ENCODE peak calls at places on chromosomes 3 and 15, in five cellular contexts. J is H9, N is H1, K is neural progenitor cell, Z is NT2/D1. V is an unnamed sample.

GRCh38 chr3:112117826-112118571 is 15.0 kb downstream of the GCSAM start:
- DNase-seq in J (peak; percentile 37), N (no peak), K (peak; percentile 25), Z (no peak), V (no peak)

GRCh38 chr3:73100734-73101550 is 39.5 kb downstream of the EBLN2 start:
- DNase-seq in J (peak; percentile 90), N (peak; percentile 94), K (peak; percentile 92), Z (peak; percentile 87), V (peak; percentile 95)

GRCh38 chr15:63408514-63408913 is 26.9 kb upstream of the CA12 start:
- DNase-seq in J (no peak), N (no peak), K (no peak), Z (no peak), V (no peak)

GRCh38 chr3:37862712-37863551 is 1.3 kb downstream of the CTDSPL start:
- DNase-seq in J (peak; percentile 41), N (peak; percentile 49), K (peak; percentile 42), Z (no peak), V (peak; percentile 41)

GRCh38 chr15:55281517-55282227 is 7.9 kb downstream of the RAB27A start:
- DNase-seq in J (no peak), N (no peak), K (no peak), Z (no peak), V (no peak)

GRCh38 chr3:52022323-52023100 is 26.8 kb upstream of the RPL29 start:
- DNase-seq in J (peak; percentile 53), N (no peak), K (peak; percentile 61), Z (no peak), V (no peak)

GRCh38 chr3:44429459-44429858 is 48.0 kb downstream of the ZNF445 start:
- DNase-seq in J (no peak), N (no peak), K (no peak), Z (no peak), V (no peak)

GRCh38 chr3:2839886-2840285 is 270.3 kb downstream of the IL5RA start:
- DNase-seq in J (no peak), N (no peak), K (no peak), Z (no peak), V (no peak)

GRCh38 chr15:66287461-66288055 is 5.8 kb upstream of the DIS3L start:
- DNase-seq in J (no peak), N (no peak), K (peak; percentile 38), Z (no peak), V (peak; percentile 68)

GRCh38 chr15:89383635-89384604 is 49.3 kb upstream of the POLG start:
- DNase-seq in J (peak; percentile 44), N (no peak), K (no peak), Z (no peak), V (no peak)
- H3K9ac ChIP-seq in J (no peak overlapping the region), N (no peak overlapping the region), K (no peak overlapping the region), Z (no peak overlapping the region), V (no peak overlapping the region)

GRCh38 chr3:99818818-99819217 is 1.2 kb downstream of the CMSS1 start:
- DNase-seq in J (no peak), N (no peak), K (no peak), Z (no peak), V (no peak)
- H3K9ac ChIP-seq in J (no peak overlapping the region), N (no peak overlapping the region), K (no peak overlapping the region), Z (peak overlapping the region; percentile 96), V (peak overlapping the region; percentile 84)

DNA sequence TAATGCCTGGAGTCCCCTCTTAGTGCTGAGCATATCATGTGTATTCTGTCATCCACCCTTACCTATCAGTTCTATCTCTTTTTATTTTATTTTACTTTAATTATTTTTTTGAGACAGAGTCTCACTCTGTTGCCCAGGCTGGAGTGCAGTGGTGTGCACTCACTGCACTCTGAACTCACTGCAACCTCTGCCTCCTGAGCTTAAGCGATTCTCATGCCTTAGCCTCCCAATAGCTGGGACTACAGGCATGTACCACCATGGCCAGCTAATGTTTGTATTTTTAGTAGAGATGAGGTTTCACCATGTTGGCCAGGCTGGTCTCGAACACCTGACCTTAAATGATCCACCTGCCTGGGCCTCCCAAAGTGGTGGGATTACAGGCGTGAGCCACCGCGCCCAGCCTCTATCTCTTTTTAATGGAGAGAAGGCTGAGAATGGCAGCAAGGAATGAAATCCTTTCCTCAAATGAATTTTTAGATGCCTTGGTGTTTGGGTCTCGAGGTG is 11.4 kb downstream of the SACM1L start:
- DNase-seq in J (no peak), N (no peak), K (no peak), Z (no peak), V (no peak)
- H3K9ac ChIP-seq in J (no peak overlapping the region), N (no peak overlapping the region), K (no peak overlapping the region), Z (no peak overlapping the region), V (no peak overlapping the region)

GRCh38 chr3:108388136-108389132 is 92.1 kb downstream of the HHLA2 start:
- DNase-seq in J (no peak), N (no peak), K (no peak), Z (no peak), V (no peak)
- H3K9ac ChIP-seq in J (no peak overlapping the region), N (no peak overlapping the region), K (no peak overlapping the region), Z (no peak overlapping the region), V (no peak overlapping the region)

DNA sequence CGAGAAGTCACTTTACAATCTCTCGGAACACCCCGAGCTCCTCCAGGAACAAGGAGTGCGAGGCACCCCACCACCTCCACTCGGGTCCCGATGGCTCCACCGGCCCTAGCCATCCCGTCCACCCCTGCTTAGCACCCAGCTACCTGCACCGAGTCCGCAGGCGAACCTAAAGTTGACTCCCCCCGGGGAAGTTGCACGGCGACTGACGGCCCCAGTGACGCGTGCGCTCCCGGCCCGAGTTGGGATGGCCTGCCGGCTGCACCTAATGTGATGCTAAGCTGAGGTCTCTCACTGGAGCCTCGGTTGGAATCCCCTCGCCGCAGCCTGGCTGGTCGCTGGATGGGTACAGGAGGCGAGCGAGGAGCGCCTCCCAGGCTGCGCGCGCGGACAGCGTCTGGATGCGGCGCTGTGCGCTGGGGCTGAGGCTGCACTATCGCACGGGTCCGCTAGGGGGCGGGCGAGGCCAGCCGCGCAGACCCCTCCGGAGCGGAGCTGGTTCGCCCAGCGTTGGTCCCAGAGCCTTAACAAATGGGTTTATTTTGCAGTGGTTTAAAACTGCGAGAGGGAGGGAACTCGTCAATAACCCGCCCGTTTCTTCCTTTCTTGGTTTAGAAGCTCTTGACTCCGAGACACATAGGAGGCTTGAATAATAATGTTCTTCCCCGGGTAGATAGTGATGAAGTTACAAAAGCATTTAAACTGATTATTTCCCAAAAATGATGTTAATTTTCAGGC is at the start of gene OXTR:
- DNase-seq in J (peak; percentile 90), N (peak; percentile 97), K (peak; percentile 92), Z (peak; percentile 78), V (peak; percentile 93)
- H3K9ac ChIP-seq in J (no peak within 1 kb of the TSS), N (no peak within 1 kb of the TSS), K (no peak within 1 kb of the TSS), Z (peak within 1 kb of the TSS; percentile 70), V (peak within 1 kb of the TSS; percentile 72)

GRCh38 chr15:38507570-38507969 is 53.6 kb downstream of the FAM98B start:
- DNase-seq in J (no peak), N (no peak), K (no peak), Z (no peak), V (no peak)

GRCh38 chr15:38508647-38509046 is 54.7 kb downstream of the FAM98B start:
- DNase-seq in J (no peak), N (no peak), K (no peak), Z (no peak), V (no peak)

GRCh38 chr15:38504680-38505467 is 50.9 kb downstream of the FAM98B start:
- DNase-seq in J (no peak), N (no peak), K (no peak), Z (no peak), V (no peak)

GRCh38 chr15:38512901-38513300 is 51.7 kb downstream of the RASGRP1 start:
- DNase-seq in J (no peak), N (no peak), K (no peak), Z (no peak), V (no peak)

DNA sequence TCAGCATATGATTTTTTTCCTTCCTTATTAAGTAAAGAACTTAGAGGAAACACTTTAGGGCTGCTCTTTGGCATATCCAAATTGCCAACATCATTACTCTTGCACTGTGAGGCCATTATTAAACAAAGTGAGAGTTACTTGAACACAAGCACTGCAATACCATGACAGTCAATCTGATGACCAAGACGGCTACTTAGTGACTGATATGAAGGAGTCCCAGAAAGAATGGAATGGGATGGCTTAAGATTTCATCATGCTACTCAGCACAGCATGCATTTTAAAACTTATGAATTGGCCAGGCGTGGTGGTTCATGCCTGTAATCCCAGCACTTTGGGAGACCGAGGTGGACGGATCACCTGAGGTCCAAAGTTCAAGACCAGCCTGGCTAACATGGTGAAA is 55.2 kb downstream of the FAM98B start:
- DNase-seq in J (no peak), N (no peak), K (no peak), Z (no peak), V (no peak)
- H3K9ac ChIP-seq in J (no peak overlapping the region), N (no peak overlapping the region), K (no peak overlapping the region), Z (no peak overlapping the region), V (no peak overlapping the region)

DNA sequence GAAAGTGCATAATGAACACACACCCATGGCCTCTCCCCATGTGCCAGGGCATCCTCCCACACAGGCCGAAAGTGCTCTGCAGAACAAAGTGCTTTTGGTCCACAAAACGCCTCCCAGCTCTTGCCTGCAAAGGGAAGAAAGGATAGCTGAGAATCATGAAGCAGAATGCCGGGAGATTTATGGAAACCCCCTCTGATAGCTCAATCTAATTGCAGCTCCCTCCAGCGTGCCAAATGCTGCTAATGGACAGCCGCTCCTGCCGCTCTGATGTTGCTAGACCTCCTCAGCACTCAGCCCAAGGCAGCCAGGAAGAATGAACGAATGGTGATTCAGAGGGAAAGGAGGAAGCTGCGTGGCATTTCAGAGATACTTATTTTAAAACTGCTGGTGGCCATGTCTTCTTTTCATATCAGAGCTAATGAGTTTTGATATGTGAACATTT is 145.3 kb downstream of the TJP1 start:
- DNase-seq in J (peak; percentile 25), N (no peak), K (peak; percentile 25), Z (no peak), V (peak; percentile 33)
- H3K9ac ChIP-seq in J (no peak overlapping the region), N (no peak overlapping the region), K (no peak overlapping the region), Z (no peak overlapping the region), V (no peak overlapping the region)

V was measured in adipocyte.